ENCODE peak calls at places on chromosomes 7 and 10, in four cellular contexts. M is CD8-positive, alpha-beta memory T cell; G is kidney; T is Peyer's patch. K is an unnamed sample.

GRCh38 chr10:97229322-97229721 is 43.6 kb upstream of the SLIT1 start:
- DNase-seq in T (no peak), M (no peak), G (no peak), K (no peak)

GRCh38 chr7:44884553-44885393 is 557 bp downstream of the PURB start:
- DNase-seq in M (peak), T (no peak), G (peak), K (peak)

GRCh38 chr7:35695987-35696386 is 1.1 kb upstream of the HERPUD2 start:
- DNase-seq in G (no peak), T (no peak), M (no peak), K (no peak)

GRCh38 chr10:107031981-107032699 is 132.4 kb downstream of the SORCS1 start:
- DNase-seq in G (no peak), T (no peak), M (no peak), K (no peak)

GRCh38 chr7:100964630-100965029 is 4.7 kb upstream of the MUC12 start:
- DNase-seq in T (peak), M (no peak), G (peak), K (no peak)

GRCh38 chr7:100122067-100122466 is 2.6 kb downstream of the CNPY4 start:
- DNase-seq in M (no peak), T (no peak), G (no peak), K (no peak)

GRCh38 chr10:127905623-127906261 is 1.2 kb upstream of the PTPRE start:
- DNase-seq in T (no peak), G (no peak), M (no peak), K (no peak)

GRCh38 chr10:110500515-110500905 is 2.8 kb downstream of the DUSP5 start:
- DNase-seq in T (no peak), M (no peak), G (peak), K (no peak)

GRCh38 chr10:124026337-124026939 is 67.0 kb downstream of the CHST15 start:
- DNase-seq in G (peak), T (no peak), M (no peak), K (no peak)

GRCh38 chr7:43844257-43844656 is 25.1 kb downstream of the MRPS24 start:
- DNase-seq in M (no peak), T (no peak), G (no peak), K (no peak)

GRCh38 chr7:83273699-83274098 is 111.0 kb upstream of the PCLO start:
- DNase-seq in T (no peak), G (no peak), M (no peak), K (no peak)

GRCh38 chr10:82866424-82867020 is 991.5 kb downstream of the NRG3 start:
- DNase-seq in M (no peak), G (no peak), T (no peak), K (no peak)

GRCh38 chr7:47622946-47623640 is 41.2 kb upstream of the TNS3 start:
- DNase-seq in G (no peak), T (no peak), M (no peak), K (no peak)

GRCh38 chr7:126700807-126701604 is 551.7 kb downstream of the GRM8 start:
- DNase-seq in T (no peak), M (no peak), G (peak), K (no peak)

DNA sequence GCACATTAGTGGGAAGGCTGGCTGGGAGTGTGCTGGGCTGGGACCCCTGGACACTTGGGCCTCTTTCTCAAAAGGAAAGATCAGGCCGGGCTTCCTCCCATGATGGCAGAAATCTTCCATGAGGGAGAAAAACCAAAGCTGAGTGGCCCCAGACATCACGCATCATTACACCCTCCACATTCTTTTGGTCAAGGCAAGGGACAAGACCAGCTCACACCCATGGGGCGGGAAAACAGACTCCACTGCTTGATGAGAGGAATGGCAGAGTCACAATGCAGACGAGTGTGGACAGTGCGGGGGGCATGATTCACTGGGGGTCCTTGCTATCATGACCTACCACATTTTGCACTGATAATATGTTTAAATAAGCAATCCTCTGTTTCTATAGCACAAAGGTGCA is 73.3 kb downstream of the CREB3L2 start:
- DNase-seq in M (no peak), T (no peak), G (no peak), K (no peak)
- H3K4me3 ChIP-seq in M (no peak), T (no peak), G (no peak), K (no peak)

GRCh38 chr10:130745251-130745650 is 566.3 kb downstream of the TCERG1L start:
- DNase-seq in G (peak), M (no peak), T (peak), K (peak)
- H3K27ac ChIP-seq in G (no peak), M (no peak), T (no peak), K (no peak)

GRCh38 chr7:140059288-140060242 is 3.2 kb downstream of the PARP12 start:
- DNase-seq in G (no peak), T (peak), M (no peak), K (no peak)
- H3K4me3 ChIP-seq in G (no peak), T (peak), M (no peak), K (no peak)

DNA sequence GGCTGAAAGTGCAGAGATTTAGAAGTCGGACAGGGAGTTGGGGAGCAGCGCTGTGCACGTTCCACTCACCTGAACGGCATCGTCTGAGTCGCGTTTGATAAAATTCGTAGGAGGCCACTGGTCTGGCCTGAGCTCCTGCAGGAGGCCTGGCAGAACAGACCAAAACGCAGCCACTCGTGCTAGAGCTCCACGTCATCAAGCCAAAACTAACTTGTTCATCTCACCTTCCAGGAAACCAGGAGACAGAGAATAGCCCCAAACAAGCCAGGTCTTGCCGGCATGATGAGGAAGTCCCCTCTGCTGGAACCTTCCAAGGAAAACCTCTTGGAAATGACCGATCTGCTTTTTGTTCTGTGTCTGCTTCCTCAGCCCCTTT is 43.4 kb upstream of the DNAJB6 start:
- DNase-seq in T (no peak), G (no peak), M (no peak), K (no peak)
- H3K27ac ChIP-seq in T (no peak), G (no peak), M (no peak), K (no peak)

DNA sequence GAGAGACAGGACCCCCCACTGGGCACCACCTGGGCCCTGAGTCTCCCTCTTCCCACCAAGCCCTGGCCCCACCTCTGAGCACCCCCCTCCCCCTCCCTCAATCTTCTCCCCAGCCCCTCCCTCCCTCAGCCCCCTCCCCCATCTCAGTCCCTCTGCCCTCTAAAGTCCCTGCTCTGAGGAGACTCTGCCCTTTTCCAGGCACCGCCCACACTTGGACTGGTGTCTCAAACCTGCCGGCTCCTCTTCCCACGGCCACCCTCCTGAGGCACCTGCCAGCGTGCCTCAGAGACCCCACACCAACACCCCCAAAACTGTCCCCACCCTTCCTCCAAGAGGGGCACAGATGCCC is 34.7 kb upstream of the HSPB1 start:
- DNase-seq in M (no peak), T (no peak), G (no peak), K (no peak)
- H3K4me3 ChIP-seq in M (no peak), T (no peak), G (no peak), K (no peak)